ENCODE peak calls at places on chromosome 15, in four cellular contexts. I is NCI-H1694, U is activated T-helper 1 cell treated with Interleukin-2 at 50 U/mL for 16 hours, D is T-cell. B is an unnamed sample.

GRCh38 chr15:59177445-59177728 is 29.3 kb upstream of the LDHAL6B start:
- DNase-seq in I (no peak), U (no peak), D (no peak), B (no peak)

GRCh38 chr15:27598251-27599045 is 500.7 kb downstream of the OCA2 start:
- DNase-seq in U (no peak), I (no peak), D (no peak), B (no peak)

GRCh38 chr15:81299630-81300273 is 24.2 kb downstream of the STARD5 start:
- DNase-seq in I (no peak), U (no peak), D (no peak), B (no peak)

GRCh38 chr15:59886476-59886875 is 117.6 kb upstream of the FOXB1 start:
- DNase-seq in I (no peak), U (no peak), D (no peak), B (no peak)

GRCh38 chr15:25241241-25241801 is 197.5 kb downstream of the UBE3A start:
- DNase-seq in U (no peak), D (no peak), I (no peak), B (no peak)

GRCh38 chr15:63190993-63191392 is 1.6 kb downstream of the RAB8B start:
- DNase-seq in U (no peak), I (no peak), D (no peak), B (no peak)

GRCh38 chr15:52509500-52510244 is 19.0 kb downstream of the MYO5A start:
- DNase-seq in I (no peak), U (no peak), D (no peak), B (no peak)

GRCh38 chr15:40100947-40101905 is 7.5 kb downstream of the BMF start:
- DNase-seq in I (no peak), D (no peak), U (no peak), B (no peak)

GRCh38 chr15:69559440-69560215 is 107.0 kb downstream of the RPLP1 start:
- DNase-seq in D (no peak), U (no peak), I (no peak), B (peak)

GRCh38 chr15:34753236-34753894 is 1.4 kb downstream of the GJD2 start:
- DNase-seq in D (no peak), U (no peak), I (no peak), B (peak)

GRCh38 chr15:79944625-79945024 is 26.4 kb downstream of the BCL2A1 start:
- DNase-seq in I (no peak), U (no peak), D (no peak), B (no peak)

GRCh38 chr15:30929064-30929669 is 25.5 kb downstream of the FAN1 start:
- DNase-seq in D (no peak), I (peak), U (no peak), B (peak)

GRCh38 chr15:97968380-97968779 is 7.9 kb downstream of the ARRDC4 start:
- DNase-seq in U (no peak), I (no peak), D (no peak), B (peak)

GRCh38 chr15:60392601-60392985 is 5.2 kb downstream of the ANXA2 start:
- DNase-seq in U (no peak), I (no peak), D (no peak), B (peak)

GRCh38 chr15:70604671-70605070 is 158.7 kb downstream of the UACA start:
- DNase-seq in D (no peak), I (no peak), U (no peak), B (peak)

GRCh38 chr15:69034352-69034751 is 19.9 kb downstream of the NOX5 start:
- DNase-seq in D (no peak), U (no peak), I (no peak), B (peak)

GRCh38 chr15:89401636-89402252 is 67.1 kb upstream of the POLG start:
- DNase-seq in U (no peak), D (no peak), I (no peak), B (peak)

GRCh38 chr15:29050870-29051269 is 165.1 kb downstream of the APBA2 start:
- DNase-seq in U (no peak), I (no peak), D (no peak), B (peak)

GRCh38 chr15:69414702-69415161 is 583 bp downstream of the KIF23 start:
- DNase-seq in D (no peak), U (no peak), I (no peak), B (peak)

GRCh38 chr15:90818251-90819210 is 49.9 kb upstream of the FURIN start:
- DNase-seq in D (no peak), I (peak), U (no peak), B (no peak)

GRCh38 chr15:56524915-56525314 is 60.0 kb upstream of the MNS1 start:
- DNase-seq in U (no peak), D (no peak), I (peak), B (peak)

GRCh38 chr15:33278816-33279612 is 31.8 kb upstream of the RYR3 start:
- DNase-seq in U (no peak), D (no peak), I (no peak), B (peak)

GRCh38 chr15:59174161-59174845 is 32.3 kb upstream of the LDHAL6B start:
- DNase-seq in I (no peak), U (no peak), D (no peak), B (peak)

GRCh38 chr15:35115155-35115725 is 30.1 kb upstream of the NANOGP8 start:
- DNase-seq in I (no peak), D (no peak), U (no peak), B (no peak)

GRCh38 chr15:51288143-51289065 is 50.0 kb downstream of the CYP19A1 start:
- DNase-seq in U (no peak), I (no peak), D (no peak), B (peak)

GRCh38 chr15:56243117-56243773 is 434 bp downstream of the RFX7 start:
- DNase-seq in D (peak), U (no peak), I (no peak), B (peak)

GRCh38 chr15:66936115-66936863 is 129.1 kb upstream of the SMAD3 start:
- DNase-seq in I (peak), D (no peak), U (no peak), B (peak)

GRCh38 chr15:25683415-25683814 is 179.7 kb downstream of the ATP10A start:
- DNase-seq in I (no peak), D (no peak), U (no peak), B (no peak)

GRCh38 chr15:32936283-32936918 is 218.6 kb downstream of the GREM1 start:
- DNase-seq in I (no peak), D (no peak), U (no peak), B (peak)

GRCh38 chr15:91965501-91966180 is 112.1 kb downstream of the SLCO3A1 start:
- DNase-seq in D (no peak), I (no peak), U (no peak), B (peak)

GRCh38 chr15:64151727-64152506 is at the start of gene SNX22:
- DNase-seq in I (no peak), U (no peak), D (no peak), B (no peak)

GRCh38 chr15:88075102-88075501 is 181.4 kb downstream of the NTRK3 start:
- DNase-seq in D (no peak), I (no peak), U (no peak), B (no peak)

GRCh38 chr15:38768970-38769369 is 204.4 kb upstream of the RASGRP1 start:
- DNase-seq in I (no peak), U (no peak), D (no peak), B (peak)

GRCh38 chr15:81069356-81069755 is 64.7 kb upstream of the CFAP161 start:
- DNase-seq in I (no peak), D (no peak), U (no peak), B (no peak)

GRCh38 chr15:98939311-98940080 is 68.1 kb downstream of the PGPEP1L start:
- DNase-seq in U (no peak), I (no peak), D (no peak), B (no peak)

GRCh38 chr15:52502608-52503007 is 26.1 kb downstream of the MYO5A start:
- DNase-seq in I (no peak), D (no peak), U (no peak), B (no peak)

GRCh38 chr15:82999905-83000671 is 11.4 kb downstream of the C15orf40 start:
- DNase-seq in U (no peak), D (no peak), I (peak), B (peak)

GRCh38 chr15:46786886-46787285 is 930.4 kb upstream of the SEMA6D start:
- DNase-seq in U (no peak), D (no peak), I (peak), B (no peak)